ENCODE peak calls at places on chromosomes 11 and 22, in ten cellular contexts. One of them, this sample, is unnamed.

GRCh38 chr11:102546923-102547471 is 16.4 kb upstream of the MMP7 start:
- DNase-seq in activated CD4-positive, alpha-beta T cell treated with anti-CD3 and anti-CD28 coated beads, Interleukin-2, amount 50 U/mL, for 48 hours: no peak
- DNase-seq in stimulated activated CD8-positive, alpha-beta memory T cell treated with anti-CD3 and anti-CD28 coated beads, Interleukin-4, amount 100 ng/mL, for 1 hour: peak; percentile 4
- DNase-seq in naive thymus-derived CD4-positive, alpha-beta T cell: no peak
- DNase-seq in stromal cell of bone marrow: no peak
- DNase-seq in OCI-LY7: peak; percentile 18
- DNase-seq in right cardiac atrium: no peak
- DNase-seq in head of caudate nucleus: no peak
- DNase-seq in NCI-H1105: no peak
- DNase-seq in HCT116: no peak
- DNase-seq in this sample: no peak

GRCh38 chr22:19062139-19062789 is 59.9 kb downstream of the DGCR2 start:
- DNase-seq in stimulated activated CD8-positive, alpha-beta memory T cell treated with anti-CD3 and anti-CD28 coated beads, Interleukin-4, amount 100 ng/mL, for 1 hour: no peak
- DNase-seq in activated CD4-positive, alpha-beta T cell treated with anti-CD3 and anti-CD28 coated beads, Interleukin-2, amount 50 U/mL, for 48 hours: no peak
- DNase-seq in NCI-H1105: no peak
- DNase-seq in stromal cell of bone marrow: no peak
- DNase-seq in head of caudate nucleus: peak; percentile 24
- DNase-seq in naive thymus-derived CD4-positive, alpha-beta T cell: no peak
- DNase-seq in right cardiac atrium: no peak
- DNase-seq in HCT116: no peak
- DNase-seq in OCI-LY7: no peak
- DNase-seq in this sample: no peak

GRCh38 chr22:46012881-46013281 is 35.9 kb upstream of the WNT7B start:
- DNase-seq in HCT116: no peak
- DNase-seq in activated CD4-positive, alpha-beta T cell treated with anti-CD3 and anti-CD28 coated beads, Interleukin-2, amount 50 U/mL, for 48 hours: no peak
- DNase-seq in NCI-H1105: no peak
- DNase-seq in right cardiac atrium: peak; percentile 46
- DNase-seq in head of caudate nucleus: no peak
- DNase-seq in stromal cell of bone marrow: no peak
- DNase-seq in stimulated activated CD8-positive, alpha-beta memory T cell treated with anti-CD3 and anti-CD28 coated beads, Interleukin-4, amount 100 ng/mL, for 1 hour: no peak
- DNase-seq in OCI-LY7: no peak
- DNase-seq in naive thymus-derived CD4-positive, alpha-beta T cell: peak; percentile 10
- DNase-seq in this sample: no peak

GRCh38 chr11:81916459-81916858 is 817.2 kb downstream of the FAM181B start:
- DNase-seq in head of caudate nucleus: no peak
- DNase-seq in stimulated activated CD8-positive, alpha-beta memory T cell treated with anti-CD3 and anti-CD28 coated beads, Interleukin-4, amount 100 ng/mL, for 1 hour: no peak
- DNase-seq in naive thymus-derived CD4-positive, alpha-beta T cell: no peak
- DNase-seq in NCI-H1105: no peak
- DNase-seq in HCT116: no peak
- DNase-seq in activated CD4-positive, alpha-beta T cell treated with anti-CD3 and anti-CD28 coated beads, Interleukin-2, amount 50 U/mL, for 48 hours: no peak
- DNase-seq in OCI-LY7: no peak
- DNase-seq in right cardiac atrium: no peak
- DNase-seq in stromal cell of bone marrow: no peak
- DNase-seq in this sample: no peak

GRCh38 chr11:47399860-47400812 is 8.3 kb upstream of the SLC39A13 start:
- DNase-seq in naive thymus-derived CD4-positive, alpha-beta T cell: peak; percentile 45
- DNase-seq in activated CD4-positive, alpha-beta T cell treated with anti-CD3 and anti-CD28 coated beads, Interleukin-2, amount 50 U/mL, for 48 hours: no peak
- DNase-seq in right cardiac atrium: peak; percentile 42
- DNase-seq in head of caudate nucleus: no peak
- DNase-seq in NCI-H1105: no peak
- DNase-seq in stromal cell of bone marrow: no peak
- DNase-seq in HCT116: no peak
- DNase-seq in OCI-LY7: peak; percentile 92
- DNase-seq in stimulated activated CD8-positive, alpha-beta memory T cell treated with anti-CD3 and anti-CD28 coated beads, Interleukin-4, amount 100 ng/mL, for 1 hour: peak; percentile 16
- DNase-seq in this sample: no peak

GRCh38 chr11:128619540-128620305 is 32.4 kb upstream of the ETS1 start:
- DNase-seq in activated CD4-positive, alpha-beta T cell treated with anti-CD3 and anti-CD28 coated beads, Interleukin-2, amount 50 U/mL, for 48 hours: no peak
- DNase-seq in stimulated activated CD8-positive, alpha-beta memory T cell treated with anti-CD3 and anti-CD28 coated beads, Interleukin-4, amount 100 ng/mL, for 1 hour: no peak
- DNase-seq in HCT116: no peak
- DNase-seq in OCI-LY7: no peak
- DNase-seq in stromal cell of bone marrow: no peak
- DNase-seq in NCI-H1105: no peak
- DNase-seq in right cardiac atrium: no peak
- DNase-seq in head of caudate nucleus: no peak
- DNase-seq in naive thymus-derived CD4-positive, alpha-beta T cell: no peak
- DNase-seq in this sample: no peak

GRCh38 chr11:111949519-111950426 is 12.6 kb downstream of the DIXDC1 start:
- DNase-seq in activated CD4-positive, alpha-beta T cell treated with anti-CD3 and anti-CD28 coated beads, Interleukin-2, amount 50 U/mL, for 48 hours: no peak
- DNase-seq in OCI-LY7: no peak
- DNase-seq in NCI-H1105: no peak
- DNase-seq in HCT116: no peak
- DNase-seq in stromal cell of bone marrow: no peak
- DNase-seq in head of caudate nucleus: no peak
- DNase-seq in naive thymus-derived CD4-positive, alpha-beta T cell: no peak
- DNase-seq in right cardiac atrium: no peak
- DNase-seq in stimulated activated CD8-positive, alpha-beta memory T cell treated with anti-CD3 and anti-CD28 coated beads, Interleukin-4, amount 100 ng/mL, for 1 hour: no peak
- DNase-seq in this sample: no peak

GRCh38 chr11:118437736-118438125 is 1.4 kb downstream of the KMT2A start:
- DNase-seq in right cardiac atrium: no peak
- DNase-seq in head of caudate nucleus: peak; percentile 56
- DNase-seq in HCT116: no peak
- DNase-seq in stromal cell of bone marrow: no peak
- DNase-seq in stimulated activated CD8-positive, alpha-beta memory T cell treated with anti-CD3 and anti-CD28 coated beads, Interleukin-4, amount 100 ng/mL, for 1 hour: peak; percentile 5
- DNase-seq in NCI-H1105: peak; percentile 83
- DNase-seq in activated CD4-positive, alpha-beta T cell treated with anti-CD3 and anti-CD28 coated beads, Interleukin-2, amount 50 U/mL, for 48 hours: peak; percentile 43
- DNase-seq in naive thymus-derived CD4-positive, alpha-beta T cell: peak; percentile 19
- DNase-seq in OCI-LY7: peak; percentile 48
- DNase-seq in this sample: no peak

GRCh38 chr11:122248130-122248529 is 132.1 kb upstream of the BLID start:
- DNase-seq in activated CD4-positive, alpha-beta T cell treated with anti-CD3 and anti-CD28 coated beads, Interleukin-2, amount 50 U/mL, for 48 hours: no peak
- DNase-seq in stimulated activated CD8-positive, alpha-beta memory T cell treated with anti-CD3 and anti-CD28 coated beads, Interleukin-4, amount 100 ng/mL, for 1 hour: no peak
- DNase-seq in OCI-LY7: no peak
- DNase-seq in head of caudate nucleus: peak; percentile 37
- DNase-seq in NCI-H1105: peak; percentile 94
- DNase-seq in stromal cell of bone marrow: no peak
- DNase-seq in naive thymus-derived CD4-positive, alpha-beta T cell: no peak
- DNase-seq in right cardiac atrium: no peak
- DNase-seq in HCT116: no peak
- DNase-seq in this sample: no peak

GRCh38 chr11:17578296-17578695 is 31.2 kb downstream of the OTOG start:
- DNase-seq in right cardiac atrium: no peak
- DNase-seq in head of caudate nucleus: no peak
- DNase-seq in HCT116: no peak
- DNase-seq in NCI-H1105: no peak
- DNase-seq in stromal cell of bone marrow: no peak
- DNase-seq in activated CD4-positive, alpha-beta T cell treated with anti-CD3 and anti-CD28 coated beads, Interleukin-2, amount 50 U/mL, for 48 hours: no peak
- DNase-seq in OCI-LY7: no peak
- DNase-seq in naive thymus-derived CD4-positive, alpha-beta T cell: no peak
- DNase-seq in stimulated activated CD8-positive, alpha-beta memory T cell treated with anti-CD3 and anti-CD28 coated beads, Interleukin-4, amount 100 ng/mL, for 1 hour: no peak
- DNase-seq in this sample: no peak

GRCh38 chr11:123174196-123175183 is 20.6 kb downstream of the CLMP start:
- DNase-seq in stromal cell of bone marrow: peak; percentile 95
- DNase-seq in right cardiac atrium: peak; percentile 68
- DNase-seq in naive thymus-derived CD4-positive, alpha-beta T cell: no peak
- DNase-seq in stimulated activated CD8-positive, alpha-beta memory T cell treated with anti-CD3 and anti-CD28 coated beads, Interleukin-4, amount 100 ng/mL, for 1 hour: no peak
- DNase-seq in head of caudate nucleus: no peak
- DNase-seq in NCI-H1105: no peak
- DNase-seq in HCT116: no peak
- DNase-seq in OCI-LY7: no peak
- DNase-seq in activated CD4-positive, alpha-beta T cell treated with anti-CD3 and anti-CD28 coated beads, Interleukin-2, amount 50 U/mL, for 48 hours: no peak
- DNase-seq in this sample: no peak

GRCh38 chr11:2309251-2310072 is 7.6 kb downstream of the TSPAN32 start:
- DNase-seq in HCT116: no peak
- DNase-seq in stromal cell of bone marrow: no peak
- DNase-seq in activated CD4-positive, alpha-beta T cell treated with anti-CD3 and anti-CD28 coated beads, Interleukin-2, amount 50 U/mL, for 48 hours: no peak
- DNase-seq in OCI-LY7: no peak
- DNase-seq in right cardiac atrium: peak; percentile 5
- DNase-seq in naive thymus-derived CD4-positive, alpha-beta T cell: no peak
- DNase-seq in stimulated activated CD8-positive, alpha-beta memory T cell treated with anti-CD3 and anti-CD28 coated beads, Interleukin-4, amount 100 ng/mL, for 1 hour: no peak
- DNase-seq in head of caudate nucleus: no peak
- DNase-seq in NCI-H1105: no peak
- DNase-seq in this sample: no peak

GRCh38 chr11:72113170-72113808 is 794 bp upstream of the ANAPC15 start:
- DNase-seq in right cardiac atrium: no peak
- DNase-seq in activated CD4-positive, alpha-beta T cell treated with anti-CD3 and anti-CD28 coated beads, Interleukin-2, amount 50 U/mL, for 48 hours: peak; percentile 13
- DNase-seq in NCI-H1105: no peak
- DNase-seq in HCT116: no peak
- DNase-seq in stimulated activated CD8-positive, alpha-beta memory T cell treated with anti-CD3 and anti-CD28 coated beads, Interleukin-4, amount 100 ng/mL, for 1 hour: no peak
- DNase-seq in OCI-LY7: no peak
- DNase-seq in head of caudate nucleus: no peak
- DNase-seq in naive thymus-derived CD4-positive, alpha-beta T cell: no peak
- DNase-seq in stromal cell of bone marrow: no peak
- DNase-seq in this sample: no peak

GRCh38 chr22:47928626-47929025 is 1166.2 kb downstream of the TBC1D22A start:
- DNase-seq in OCI-LY7: peak; percentile 56
- DNase-seq in NCI-H1105: no peak
- DNase-seq in right cardiac atrium: no peak
- DNase-seq in HCT116: no peak
- DNase-seq in stromal cell of bone marrow: no peak
- DNase-seq in activated CD4-positive, alpha-beta T cell treated with anti-CD3 and anti-CD28 coated beads, Interleukin-2, amount 50 U/mL, for 48 hours: no peak
- DNase-seq in naive thymus-derived CD4-positive, alpha-beta T cell: no peak
- DNase-seq in head of caudate nucleus: no peak
- DNase-seq in stimulated activated CD8-positive, alpha-beta memory T cell treated with anti-CD3 and anti-CD28 coated beads, Interleukin-4, amount 100 ng/mL, for 1 hour: no peak
- DNase-seq in this sample: no peak

GRCh38 chr11:16169541-16169940 is 186.8 kb downstream of the SOX6 start:
- DNase-seq in NCI-H1105: no peak
- DNase-seq in stimulated activated CD8-positive, alpha-beta memory T cell treated with anti-CD3 and anti-CD28 coated beads, Interleukin-4, amount 100 ng/mL, for 1 hour: no peak
- DNase-seq in head of caudate nucleus: no peak
- DNase-seq in right cardiac atrium: no peak
- DNase-seq in naive thymus-derived CD4-positive, alpha-beta T cell: no peak
- DNase-seq in stromal cell of bone marrow: no peak
- DNase-seq in HCT116: no peak
- DNase-seq in activated CD4-positive, alpha-beta T cell treated with anti-CD3 and anti-CD28 coated beads, Interleukin-2, amount 50 U/mL, for 48 hours: no peak
- DNase-seq in OCI-LY7: no peak
- DNase-seq in this sample: no peak

GRCh38 chr11:114832532-114833125 is 154.3 kb downstream of the NXPE2 start:
- DNase-seq in activated CD4-positive, alpha-beta T cell treated with anti-CD3 and anti-CD28 coated beads, Interleukin-2, amount 50 U/mL, for 48 hours: no peak
- DNase-seq in stromal cell of bone marrow: no peak
- DNase-seq in naive thymus-derived CD4-positive, alpha-beta T cell: no peak
- DNase-seq in OCI-LY7: no peak
- DNase-seq in head of caudate nucleus: no peak
- DNase-seq in right cardiac atrium: no peak
- DNase-seq in HCT116: no peak
- DNase-seq in stimulated activated CD8-positive, alpha-beta memory T cell treated with anti-CD3 and anti-CD28 coated beads, Interleukin-4, amount 100 ng/mL, for 1 hour: no peak
- DNase-seq in NCI-H1105: peak; percentile 18
- DNase-seq in this sample: no peak

GRCh38 chr22:35138521-35138920 is 72.6 kb downstream of the ISX start:
- DNase-seq in NCI-H1105: no peak
- DNase-seq in right cardiac atrium: no peak
- DNase-seq in stromal cell of bone marrow: no peak
- DNase-seq in HCT116: no peak
- DNase-seq in stimulated activated CD8-positive, alpha-beta memory T cell treated with anti-CD3 and anti-CD28 coated beads, Interleukin-4, amount 100 ng/mL, for 1 hour: no peak
- DNase-seq in activated CD4-positive, alpha-beta T cell treated with anti-CD3 and anti-CD28 coated beads, Interleukin-2, amount 50 U/mL, for 48 hours: no peak
- DNase-seq in naive thymus-derived CD4-positive, alpha-beta T cell: no peak
- DNase-seq in head of caudate nucleus: no peak
- DNase-seq in OCI-LY7: no peak
- DNase-seq in this sample: no peak

GRCh38 chr11:86128914-86129313 is 60.0 kb upstream of the PICALM start:
- DNase-seq in NCI-H1105: no peak
- DNase-seq in HCT116: no peak
- DNase-seq in head of caudate nucleus: no peak
- DNase-seq in naive thymus-derived CD4-positive, alpha-beta T cell: no peak
- DNase-seq in stimulated activated CD8-positive, alpha-beta memory T cell treated with anti-CD3 and anti-CD28 coated beads, Interleukin-4, amount 100 ng/mL, for 1 hour: no peak
- DNase-seq in stromal cell of bone marrow: no peak
- DNase-seq in right cardiac atrium: no peak
- DNase-seq in OCI-LY7: no peak
- DNase-seq in activated CD4-positive, alpha-beta T cell treated with anti-CD3 and anti-CD28 coated beads, Interleukin-2, amount 50 U/mL, for 48 hours: no peak
- DNase-seq in this sample: no peak

GRCh38 chr11:95338430-95338991 is 107.5 kb upstream of the SESN3 start:
- DNase-seq in OCI-LY7: no peak
- DNase-seq in head of caudate nucleus: peak; percentile 16
- DNase-seq in stromal cell of bone marrow: peak; percentile 73
- DNase-seq in right cardiac atrium: peak; percentile 72
- DNase-seq in NCI-H1105: peak; percentile 96
- DNase-seq in HCT116: no peak
- DNase-seq in stimulated activated CD8-positive, alpha-beta memory T cell treated with anti-CD3 and anti-CD28 coated beads, Interleukin-4, amount 100 ng/mL, for 1 hour: no peak
- DNase-seq in naive thymus-derived CD4-positive, alpha-beta T cell: no peak
- DNase-seq in activated CD4-positive, alpha-beta T cell treated with anti-CD3 and anti-CD28 coated beads, Interleukin-2, amount 50 U/mL, for 48 hours: no peak
- DNase-seq in this sample: no peak

GRCh38 chr11:33478111-33478573 is 221.0 kb downstream of the HIPK3 start:
- DNase-seq in stimulated activated CD8-positive, alpha-beta memory T cell treated with anti-CD3 and anti-CD28 coated beads, Interleukin-4, amount 100 ng/mL, for 1 hour: no peak
- DNase-seq in OCI-LY7: peak; percentile 87
- DNase-seq in HCT116: no peak
- DNase-seq in right cardiac atrium: no peak
- DNase-seq in stromal cell of bone marrow: no peak
- DNase-seq in head of caudate nucleus: no peak
- DNase-seq in activated CD4-positive, alpha-beta T cell treated with anti-CD3 and anti-CD28 coated beads, Interleukin-2, amount 50 U/mL, for 48 hours: no peak
- DNase-seq in NCI-H1105: no peak
- DNase-seq in naive thymus-derived CD4-positive, alpha-beta T cell: no peak
- DNase-seq in this sample: no peak

GRCh38 chr11:15006139-15006759 is 34.1 kb upstream of the CALCA start:
- DNase-seq in HCT116: peak; percentile 47
- DNase-seq in activated CD4-positive, alpha-beta T cell treated with anti-CD3 and anti-CD28 coated beads, Interleukin-2, amount 50 U/mL, for 48 hours: no peak
- DNase-seq in right cardiac atrium: no peak
- DNase-seq in stromal cell of bone marrow: peak; percentile 8
- DNase-seq in naive thymus-derived CD4-positive, alpha-beta T cell: peak; percentile 34
- DNase-seq in stimulated activated CD8-positive, alpha-beta memory T cell treated with anti-CD3 and anti-CD28 coated beads, Interleukin-4, amount 100 ng/mL, for 1 hour: no peak
- DNase-seq in NCI-H1105: peak; percentile 51
- DNase-seq in OCI-LY7: peak; percentile 59
- DNase-seq in head of caudate nucleus: no peak
- DNase-seq in this sample: no peak

GRCh38 chr11:71935338-71935925 is 6.6 kb downstream of the RNF121 start:
- DNase-seq in head of caudate nucleus: no peak
- DNase-seq in right cardiac atrium: no peak
- DNase-seq in activated CD4-positive, alpha-beta T cell treated with anti-CD3 and anti-CD28 coated beads, Interleukin-2, amount 50 U/mL, for 48 hours: no peak
- DNase-seq in NCI-H1105: no peak
- DNase-seq in naive thymus-derived CD4-positive, alpha-beta T cell: no peak
- DNase-seq in HCT116: no peak
- DNase-seq in OCI-LY7: no peak
- DNase-seq in stromal cell of bone marrow: no peak
- DNase-seq in stimulated activated CD8-positive, alpha-beta memory T cell treated with anti-CD3 and anti-CD28 coated beads, Interleukin-4, amount 100 ng/mL, for 1 hour: no peak
- DNase-seq in this sample: no peak

GRCh38 chr11:8699903-8700302 is 17.3 kb downstream of the RPL27A start:
- DNase-seq in stimulated activated CD8-positive, alpha-beta memory T cell treated with anti-CD3 and anti-CD28 coated beads, Interleukin-4, amount 100 ng/mL, for 1 hour: no peak
- DNase-seq in naive thymus-derived CD4-positive, alpha-beta T cell: no peak
- DNase-seq in NCI-H1105: no peak
- DNase-seq in HCT116: no peak
- DNase-seq in right cardiac atrium: peak; percentile 50
- DNase-seq in head of caudate nucleus: peak; percentile 75
- DNase-seq in activated CD4-positive, alpha-beta T cell treated with anti-CD3 and anti-CD28 coated beads, Interleukin-2, amount 50 U/mL, for 48 hours: no peak
- DNase-seq in OCI-LY7: no peak
- DNase-seq in stromal cell of bone marrow: no peak
- DNase-seq in this sample: no peak

GRCh38 chr11:63892233-63892632 is 24.7 kb downstream of the RCOR2 start:
- DNase-seq in right cardiac atrium: no peak
- DNase-seq in OCI-LY7: no peak
- DNase-seq in naive thymus-derived CD4-positive, alpha-beta T cell: no peak
- DNase-seq in activated CD4-positive, alpha-beta T cell treated with anti-CD3 and anti-CD28 coated beads, Interleukin-2, amount 50 U/mL, for 48 hours: no peak
- DNase-seq in stimulated activated CD8-positive, alpha-beta memory T cell treated with anti-CD3 and anti-CD28 coated beads, Interleukin-4, amount 100 ng/mL, for 1 hour: no peak
- DNase-seq in NCI-H1105: no peak
- DNase-seq in head of caudate nucleus: no peak
- DNase-seq in HCT116: no peak
- DNase-seq in stromal cell of bone marrow: no peak
- DNase-seq in this sample: no peak

GRCh38 chr11:121038642-121039409 is 14.9 kb downstream of the TBCEL start:
- DNase-seq in stromal cell of bone marrow: no peak
- DNase-seq in activated CD4-positive, alpha-beta T cell treated with anti-CD3 and anti-CD28 coated beads, Interleukin-2, amount 50 U/mL, for 48 hours: no peak
- DNase-seq in naive thymus-derived CD4-positive, alpha-beta T cell: no peak
- DNase-seq in OCI-LY7: no peak
- DNase-seq in HCT116: no peak
- DNase-seq in right cardiac atrium: no peak
- DNase-seq in stimulated activated CD8-positive, alpha-beta memory T cell treated with anti-CD3 and anti-CD28 coated beads, Interleukin-4, amount 100 ng/mL, for 1 hour: no peak
- DNase-seq in head of caudate nucleus: no peak
- DNase-seq in NCI-H1105: no peak
- DNase-seq in this sample: no peak

GRCh38 chr11:108703916-108704315 is 39.0 kb downstream of the DDX10 start:
- DNase-seq in stromal cell of bone marrow: no peak
- DNase-seq in NCI-H1105: no peak
- DNase-seq in naive thymus-derived CD4-positive, alpha-beta T cell: no peak
- DNase-seq in OCI-LY7: no peak
- DNase-seq in head of caudate nucleus: no peak
- DNase-seq in activated CD4-positive, alpha-beta T cell treated with anti-CD3 and anti-CD28 coated beads, Interleukin-2, amount 50 U/mL, for 48 hours: no peak
- DNase-seq in HCT116: no peak
- DNase-seq in stimulated activated CD8-positive, alpha-beta memory T cell treated with anti-CD3 and anti-CD28 coated beads, Interleukin-4, amount 100 ng/mL, for 1 hour: no peak
- DNase-seq in right cardiac atrium: no peak
- DNase-seq in this sample: no peak

GRCh38 chr11:71446942-71447688 is 1.1 kb downstream of the DHCR7 start:
- DNase-seq in activated CD4-positive, alpha-beta T cell treated with anti-CD3 and anti-CD28 coated beads, Interleukin-2, amount 50 U/mL, for 48 hours: no peak
- DNase-seq in HCT116: no peak
- DNase-seq in head of caudate nucleus: no peak
- DNase-seq in naive thymus-derived CD4-positive, alpha-beta T cell: no peak
- DNase-seq in right cardiac atrium: no peak
- DNase-seq in NCI-H1105: no peak
- DNase-seq in stromal cell of bone marrow: peak; percentile 45
- DNase-seq in stimulated activated CD8-positive, alpha-beta memory T cell treated with anti-CD3 and anti-CD28 coated beads, Interleukin-4, amount 100 ng/mL, for 1 hour: no peak
- DNase-seq in OCI-LY7: no peak
- DNase-seq in this sample: no peak

GRCh38 chr22:45671783-45672563 is at the start of gene ATXN10:
- DNase-seq in naive thymus-derived CD4-positive, alpha-beta T cell: peak; percentile 74
- DNase-seq in activated CD4-positive, alpha-beta T cell treated with anti-CD3 and anti-CD28 coated beads, Interleukin-2, amount 50 U/mL, for 48 hours: peak; percentile 80
- DNase-seq in stimulated activated CD8-positive, alpha-beta memory T cell treated with anti-CD3 and anti-CD28 coated beads, Interleukin-4, amount 100 ng/mL, for 1 hour: peak; percentile 24
- DNase-seq in head of caudate nucleus: peak; percentile 82
- DNase-seq in stromal cell of bone marrow: peak; percentile 40
- DNase-seq in HCT116: no peak
- DNase-seq in OCI-LY7: peak; percentile 82
- DNase-seq in right cardiac atrium: peak; percentile 71
- DNase-seq in NCI-H1105: peak; percentile 74
- DNase-seq in this sample: no peak

This sample was measured in cortex of kidney.